ENCODE peak calls at places on chromosomes 13 and 19, in six cellular contexts. P is A549, U is GM23338, H is H9, J is HepG2, E is osteoblast. L is an unnamed sample.

GRCh38 chr13:106490887-106491321 is 44.6 kb downstream of the EFNB2 start:
- DNase-seq in E (no peak), H (no peak), J (no peak), P (no peak), U (no peak), L (no peak)

GRCh38 chr19:17128820-17129219 is 53.2 kb downstream of the MYO9B start:
- DNase-seq in E (no peak), U (no peak), P (no peak), H (no peak), J (no peak), L (no peak)

GRCh38 chr13:73411067-73411809 is 352.4 kb downstream of the KLF5 start:
- DNase-seq in J (no peak), E (no peak), P (no peak), H (no peak), U (no peak), L (peak; percentile 27)

GRCh38 chr13:102610296-102610895 is 13.6 kb downstream of the TPP2 start:
- DNase-seq in U (no peak), E (no peak), P (no peak), H (no peak), J (no peak), L (no peak)

GRCh38 chr13:30216111-30216510 is 91.2 kb downstream of the KATNAL1 start:
- DNase-seq in P (no peak), U (peak; percentile 8), H (no peak), J (peak; percentile 5), E (no peak), L (no peak)

GRCh38 chr19:20359933-20360720 is 193.1 kb downstream of the ZNF486 start:
- DNase-seq in P (no peak), E (no peak), J (no peak), U (peak; percentile 85), H (peak; percentile 64), L (no peak)

GRCh38 chr13:71454509-71454908 is 412.5 kb downstream of the DACH1 start:
- DNase-seq in J (no peak), H (no peak), E (no peak), U (no peak), P (no peak), L (no peak)

GRCh38 chr13:33182729-33183128 is 102.8 kb downstream of the STARD13 start:
- DNase-seq in J (no peak), P (no peak), E (no peak), H (no peak), U (no peak), L (no peak)

GRCh38 chr19:49340069-49340864 is 5.1 kb downstream of the CD37 start:
- DNase-seq in U (peak; percentile 80), E (peak; percentile 90), J (peak; percentile 78), H (peak; percentile 82), P (no peak), L (no peak)

GRCh38 chr19:3533563-3534216 is 5.3 kb upstream of the TEKTIP1 start:
- DNase-seq in H (no peak), U (no peak), P (no peak), J (no peak), E (no peak), L (no peak)

GRCh38 chr13:42762251-42762650 is 19.1 kb upstream of the FAM216B start:
- DNase-seq in U (no peak), J (no peak), E (no peak), P (no peak), H (no peak), L (peak; percentile 20)

GRCh38 chr19:17933414-17934129 is 757 bp downstream of the CCDC124 start:
- DNase-seq in U (peak; percentile 18), J (peak; percentile 33), H (no peak), E (peak; percentile 76), P (no peak), L (peak; percentile 8)

GRCh38 chr13:66528903-66529576 is 701.1 kb downstream of the PCDH9 start:
- DNase-seq in E (no peak), P (no peak), J (no peak), H (no peak), U (no peak), L (no peak)

GRCh38 chr13:89514534-89515312 is 1832.8 kb upstream of the MIR17HG start:
- DNase-seq in E (no peak), P (peak; percentile 13), H (no peak), J (peak; percentile 50), U (peak; percentile 76), L (peak; percentile 83)

GRCh38 chr13:113009743-113010509 is 40.9 kb downstream of the MCF2L start:
- DNase-seq in U (no peak), H (no peak), E (no peak), P (no peak), J (peak; percentile 98), L (no peak)

GRCh38 chr19:31356587-31357314 is 7.5 kb upstream of the TSHZ3 start:
- DNase-seq in H (peak; percentile 77), U (peak; percentile 80), J (no peak), E (peak; percentile 95), P (no peak), L (no peak)

GRCh38 chr19:29389495-29389894 is 136.3 kb upstream of the VSTM2B start:
- DNase-seq in U (no peak), H (no peak), J (no peak), E (no peak), P (no peak), L (no peak)

GRCh38 chr13:99434258-99434788 is 66.9 kb upstream of the TM9SF2 start:
- DNase-seq in J (peak; percentile 17), E (no peak), P (no peak), U (peak; percentile 73), H (peak; percentile 70), L (no peak)

GRCh38 chr19:35828694-35829301 is 16.2 kb upstream of the PRODH2 start:
- DNase-seq in P (peak; percentile 70), J (peak; percentile 66), H (peak; percentile 82), U (peak; percentile 93), E (peak; percentile 95), L (peak; percentile 73)

GRCh38 chr13:33052446-33052845 is 36.2 kb downstream of the KL start:
- DNase-seq in H (no peak), E (peak; percentile 65), U (no peak), J (no peak), P (no peak), L (peak; percentile 23)

GRCh38 chr13:112562786-112563383 is 25.1 kb downstream of the TUBGCP3 start:
- DNase-seq in P (no peak), U (no peak), H (no peak), E (no peak), J (no peak), L (no peak)

GRCh38 chr13:31150315-31150985 is 11.3 kb downstream of the HSPH1 start:
- DNase-seq in P (no peak), H (no peak), U (no peak), J (no peak), E (no peak), L (no peak)

DNA sequence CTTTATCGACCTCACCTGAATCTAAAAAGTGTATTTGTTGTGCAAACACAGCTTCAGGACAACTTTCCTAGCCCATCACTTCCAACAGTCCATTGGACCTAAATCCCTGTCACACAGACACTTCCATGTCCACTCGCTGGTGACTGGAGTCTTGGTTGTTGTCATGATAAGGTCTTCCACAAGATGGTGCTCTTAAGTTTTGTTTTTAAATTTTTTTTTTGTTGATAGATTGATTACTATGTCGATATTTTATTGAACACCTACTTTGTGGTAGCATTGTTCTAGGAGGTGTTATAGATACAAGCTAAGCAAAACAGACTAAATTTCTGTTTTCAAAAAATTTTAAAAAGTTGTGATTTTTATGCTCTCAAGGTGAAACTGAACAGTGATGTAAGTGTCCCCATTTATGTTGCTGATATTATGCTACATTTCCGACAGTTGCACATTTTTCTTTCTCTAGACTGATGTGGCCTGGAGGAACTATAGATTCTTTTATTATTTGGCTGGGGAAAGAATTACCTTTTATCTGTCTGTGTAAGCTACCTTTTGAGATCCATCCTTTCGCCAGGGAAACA is 8.1 kb upstream of the ERICH6B start:
- DNase-seq in E (peak; percentile 22), H (no peak), U (peak; percentile 48), J (peak; percentile 19), P (peak; percentile 25), L (no peak)
- TF ChIP-seq CTCF in E (peak; percentile 57), H (peak; percentile 73), U (peak; percentile 70), J (peak; percentile 64), P (peak; percentile 59), L (peak; percentile 54)

GRCh38 chr19:40217027-40217810 is 965 bp downstream of the TTC9B start:
- DNase-seq in H (peak; percentile 87), U (peak; percentile 83), E (peak; percentile 89), P (peak; percentile 77), J (no peak), L (no peak)
- H3K4me2 ChIP-seq in H (peak overlapping the region; percentile 65), U (peak overlapping the region; percentile 84), E (no peak overlapping the region), P (peak overlapping the region; percentile 73), J (no peak overlapping the region), L (no peak overlapping the region)

GRCh38 chr19:38729653-38730469 is 14.4 kb downstream of the CAPN12 start:
- DNase-seq in U (peak; percentile 91), P (peak; percentile 90), H (peak; percentile 89), E (peak; percentile 95), J (peak; percentile 57), L (peak; percentile 55)
- H3K27ac ChIP-seq in U (no peak overlapping the region), P (peak overlapping the region; percentile 53), H (no peak overlapping the region), E (no peak overlapping the region), J (no peak overlapping the region), L (no peak overlapping the region)

GRCh38 chr13:86870388-86870966 is 800.7 kb upstream of the SLITRK5 start:
- DNase-seq in H (no peak), E (no peak), U (peak; percentile 32), J (peak; percentile 3), P (no peak), L (peak; percentile 49)
- TF ChIP-seq CTCF in H (peak; percentile 79), E (peak; percentile 32), U (peak; percentile 56), J (peak; percentile 52), P (peak; percentile 45), L (peak; percentile 54)

GRCh38 chr19:1812426-1813196 is 535 bp upstream of the ATP8B3 start:
- DNase-seq in J (peak; percentile 93), H (peak; percentile 99), E (peak; percentile 100), U (peak; percentile 98), P (peak; percentile 88), L (peak; percentile 91)

GRCh38 chr19:1810439-1811160 is 1.5 kb downstream of the ATP8B3 start:
- DNase-seq in J (no peak), U (no peak), H (peak; percentile 26), P (no peak), E (no peak), L (no peak)

GRCh38 chr19:1811472-1811894 is 593 bp downstream of the ATP8B3 start:
- DNase-seq in P (peak; percentile 92), J (peak; percentile 59), H (no peak), U (no peak), E (peak; percentile 98), L (peak; percentile 61)

GRCh38 chr19:1813197-1813836 is 1.2 kb upstream of the ATP8B3 start:
- DNase-seq in J (no peak), E (no peak), H (no peak), P (no peak), U (no peak), L (no peak)

GRCh38 chr19:1811942-1812425 is at the start of gene ATP8B3:
- DNase-seq in E (no peak), J (no peak), H (no peak), P (peak; percentile 56), U (peak; percentile 61), L (no peak)
- H3K4me2 ChIP-seq in E (peak within 1 kb of the TSS; percentile 86), J (peak within 1 kb of the TSS; percentile 87), H (peak within 1 kb of the TSS; percentile 53), P (peak within 1 kb of the TSS; percentile 100), U (peak within 1 kb of the TSS; percentile 87), L (peak within 1 kb of the TSS; percentile 98)